ENCODE peak calls at places on chromosomes 16 and 17, in ten cellular contexts. D is uterus, Y is left ventricle myocardium inferior, J is caudate nucleus, P is colonic mucosa, K is GM23248, Z is tibial artery, F is lower lobe of right lung, A is thoracic aorta, W is heart left ventricle. B is an unnamed sample.

GRCh38 chr17:59804910-59805381 is 87.8 kb downstream of the TUBD1 start:
- DNase-seq in W (no peak), Y (no peak), P (no peak), J (no peak), Z (no peak), F (no peak), A (no peak), K (peak), D (no peak), B (no peak)

GRCh38 chr17:10618202-10618635 is 38.9 kb downstream of the MYH3 start:
- DNase-seq in K (peak), A (no peak), P (peak), Z (peak), W (no peak), F (peak), D (peak), Y (peak), J (peak), B (no peak)

GRCh38 chr17:70365098-70365583 is 195.8 kb downstream of the KCNJ2 start:
- DNase-seq in Y (no peak), A (no peak), Z (no peak), F (no peak), W (no peak), K (peak), P (no peak), D (no peak), J (no peak), B (no peak)

GRCh38 chr17:20944014-20944905 is 98.6 kb downstream of the USP22 start:
- DNase-seq in F (peak), D (no peak), J (no peak), Y (no peak), W (no peak), K (no peak), Z (no peak), P (peak), A (no peak), B (no peak)

GRCh38 chr17:33811006-33811760 is 443.9 kb upstream of the CCL2 start:
- DNase-seq in W (no peak), J (no peak), D (no peak), P (no peak), A (no peak), K (no peak), Y (no peak), Z (no peak), F (no peak), B (no peak)

GRCh38 chr17:32627233-32628008 is 140.6 kb downstream of the CDK5R1 start:
- DNase-seq in P (no peak), A (no peak), Y (no peak), F (no peak), K (peak), Z (no peak), D (no peak), J (peak), W (no peak), B (no peak)

GRCh38 chr16:68444058-68444657 is 4.2 kb downstream of the SMPD3 start:
- DNase-seq in F (no peak), A (no peak), W (no peak), Y (no peak), K (peak), J (no peak), D (no peak), Z (no peak), P (peak), B (no peak)

GRCh38 chr17:32495347-32496253 is 8.8 kb downstream of the CDK5R1 start:
- DNase-seq in P (no peak), A (no peak), K (peak), Y (no peak), J (no peak), D (peak), Z (no peak), W (no peak), F (peak), B (no peak)

GRCh38 chr16:70159355-70160348 is 13.9 kb upstream of the CLEC18C start:
- DNase-seq in Z (no peak), W (no peak), D (no peak), K (peak), Y (no peak), A (no peak), F (no peak), P (no peak), J (no peak), B (no peak)

GRCh38 chr17:30369995-30370394 is 8.7 kb upstream of the CPD start:
- DNase-seq in Z (no peak), A (no peak), Y (no peak), K (peak), P (no peak), F (no peak), W (no peak), D (no peak), J (no peak), B (no peak)

GRCh38 chr16:85800321-85800669 is 800 bp downstream of the COX4I1 start:
- DNase-seq in K (peak), P (peak), D (no peak), A (no peak), F (no peak), Y (no peak), J (no peak), W (no peak), Z (no peak), B (no peak)

GRCh38 chr16:82653550-82654511 is 27.1 kb downstream of the CDH13 start:
- DNase-seq in K (peak), F (no peak), P (no peak), Y (no peak), D (peak), W (no peak), J (no peak), Z (no peak), A (no peak), B (no peak)

GRCh38 chr16:28297784-28298510 is 5.6 kb downstream of the SBK1 start:
- DNase-seq in Z (no peak), J (no peak), Y (no peak), A (no peak), D (no peak), F (no peak), K (no peak), W (no peak), P (no peak), B (no peak)

GRCh38 chr16:53756329-53756996 is 52.5 kb downstream of the FTO start:
- DNase-seq in A (no peak), Y (no peak), F (no peak), D (no peak), W (no peak), P (no peak), Z (no peak), J (no peak), K (no peak), B (no peak)

GRCh38 chr17:68777243-68777855 is 176.2 kb upstream of the FAM20A start:
- DNase-seq in Y (peak), J (peak), W (no peak), D (peak), A (no peak), P (peak), F (no peak), Z (peak), K (peak), B (no peak)

GRCh38 chr16:53829186-53829747 is 125.3 kb downstream of the FTO start:
- DNase-seq in K (peak), D (no peak), P (no peak), Z (no peak), F (no peak), J (no peak), Y (no peak), A (no peak), W (no peak), B (no peak)

GRCh38 chr16:6081320-6081976 is 983.9 kb upstream of the EEF2KMT start:
- DNase-seq in J (peak), Z (no peak), K (peak), F (no peak), P (peak), D (no peak), W (no peak), Y (no peak), A (no peak), B (no peak)

GRCh38 chr17:45022655-45023339 is 28.6 kb downstream of the DCAKD start:
- DNase-seq in Z (no peak), Y (no peak), A (no peak), K (no peak), D (no peak), J (no peak), P (no peak), F (no peak), W (no peak), B (no peak)

DNA sequence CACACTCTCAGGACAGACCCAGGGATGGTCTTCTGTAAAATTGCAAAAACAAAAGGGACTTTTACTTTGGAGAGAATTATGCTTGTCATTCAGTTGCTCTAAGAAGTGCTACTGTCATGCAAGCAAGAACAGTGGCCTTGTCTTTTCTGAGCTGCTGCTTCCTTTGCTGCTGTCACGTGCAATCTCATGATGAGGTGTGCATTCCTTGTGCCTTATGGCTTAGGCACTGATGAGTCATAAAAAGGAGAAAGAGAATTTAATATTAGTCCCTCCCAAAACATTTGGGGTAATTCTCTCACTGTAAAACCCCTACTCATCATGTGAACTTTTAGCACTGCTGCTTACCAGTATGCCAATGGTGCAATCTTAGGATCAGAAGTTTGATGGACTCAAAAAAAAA is 2051.3 kb downstream of the TP53TG3F start:
- DNase-seq in K (no peak), F (no peak), Z (no peak), D (no peak), P (no peak), W (no peak), A (no peak), Y (no peak), J (no peak), B (no peak)
- H3K27ac ChIP-seq in K (no peak), F (no peak), Z (no peak), D (no peak), P (no peak), W (no peak), A (no peak), Y (no peak), J (no peak), B (no peak)

GRCh38 chr16:87556941-87557459 is 45.3 kb upstream of the JPH3 start:
- DNase-seq in K (peak), F (no peak), Y (peak), P (peak), J (no peak), D (no peak), A (no peak), W (peak), Z (no peak), B (no peak)
- H3K27ac ChIP-seq in K (no peak), F (peak), Y (peak), P (peak), J (no peak), D (peak), A (peak), W (peak), Z (peak), B (peak)

GRCh38 chr16:87390641-87391323 is 1.4 kb upstream of the MAP1LC3B start:
- DNase-seq in D (peak), Y (peak), K (no peak), J (no peak), Z (no peak), F (peak), P (no peak), A (no peak), W (no peak), B (no peak)
- H3K27ac ChIP-seq in D (peak), Y (peak), K (peak), J (peak), Z (peak), F (peak), P (peak), A (peak), W (peak), B (peak)

GRCh38 chr17:6556121-6557039 is at the start of gene PITPNM3:
- DNase-seq in K (peak), J (no peak), Z (no peak), P (peak), D (no peak), W (no peak), A (no peak), Y (no peak), F (peak), B (no peak)

GRCh38 chr17:6555331-6556120 is 829 bp downstream of the PITPNM3 start:
- DNase-seq in Y (no peak), F (peak), J (no peak), A (no peak), D (no peak), Z (no peak), W (no peak), K (peak), P (peak), B (no peak)

GRCh38 chr17:6551909-6552768 is 4.2 kb downstream of the PITPNM3 start:
- DNase-seq in A (no peak), Y (no peak), K (no peak), D (no peak), W (no peak), F (peak), J (no peak), Z (no peak), P (peak), B (no peak)

GRCh38 chr17:6554871-6555330 is 1.5 kb downstream of the PITPNM3 start:
- DNase-seq in W (no peak), J (no peak), K (no peak), P (peak), Z (no peak), Y (no peak), D (no peak), A (no peak), F (no peak), B (no peak)

DNA sequence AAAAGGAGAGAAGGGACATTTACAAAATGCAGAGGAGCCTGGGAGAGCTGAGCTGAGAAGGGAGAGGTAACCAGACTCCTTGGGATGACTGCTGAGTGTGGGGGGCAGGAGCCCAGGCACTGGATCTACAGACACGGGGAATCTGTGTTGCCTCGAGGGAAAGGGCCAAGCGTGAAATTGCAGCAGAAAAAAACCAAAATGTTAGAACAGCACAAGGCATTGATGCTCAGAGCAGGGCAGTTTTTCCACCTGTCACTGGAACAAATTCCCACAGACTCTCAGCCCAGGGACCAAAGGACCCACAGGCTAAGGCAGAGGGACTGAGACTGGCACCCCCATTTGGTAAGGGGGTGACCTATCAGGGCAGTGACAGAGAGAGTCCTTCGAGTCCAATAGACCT is 2.0 kb downstream of the PITPNM3 start:
- DNase-seq in Z (no peak), P (no peak), J (no peak), K (no peak), W (no peak), D (no peak), Y (no peak), A (no peak), F (no peak), B (no peak)
- H3K27ac ChIP-seq in Z (no peak), P (no peak), J (no peak), K (no peak), W (no peak), D (no peak), Y (no peak), A (no peak), F (peak), B (peak)